ENCODE peak calls at places on chromosomes 13 and 19, in eight cellular contexts. W is foreskin keratinocyte; X is CD8-positive, alpha-beta memory T cell; N is adrenal gland; P is transverse colon; I is right lobe of liver; G is heart left ventricle; C is Karpas-422. H is an unnamed sample.

GRCh38 chr13:51764184-51765141 is 39.5 kb downstream of the DHRS12 start:
- DNase-seq in W (no peak), X (peak; percentile 37), N (no peak), P (peak; percentile 56), I (no peak), G (peak; percentile 72), C (no peak), H (peak; percentile 96)

GRCh38 chr19:39563408-39563807 is 23.4 kb upstream of the EID2 start:
- DNase-seq in W (no peak), X (no peak), N (no peak), P (no peak), I (no peak), G (no peak), C (no peak), H (no peak)

GRCh38 chr13:34926513-34926912 is 15.6 kb upstream of the NBEA start:
- DNase-seq in W (peak; percentile 7), X (no peak), N (no peak), P (no peak), I (no peak), G (no peak), C (peak; percentile 52), H (no peak)

GRCh38 chr13:26401069-26401468 is 147.1 kb downstream of the CDK8 start:
- DNase-seq in W (no peak), X (no peak), N (no peak), P (no peak), I (no peak), G (no peak), C (no peak), H (no peak)

GRCh38 chr13:72127031-72127430 is 260.0 kb upstream of the DACH1 start:
- DNase-seq in W (no peak), X (no peak), N (no peak), P (no peak), I (no peak), G (no peak), C (no peak), H (no peak)

GRCh38 chr19:6127716-6128335 is 7.6 kb upstream of the ACSBG2 start:
- DNase-seq in W (no peak), X (no peak), N (no peak), P (no peak), I (no peak), G (no peak), C (no peak), H (no peak)

GRCh38 chr19:6590458-6591319 is at the start of gene CD70:
- DNase-seq in W (no peak), X (peak; percentile 56), N (no peak), P (peak; percentile 29), I (no peak), G (no peak), C (peak; percentile 71), H (peak; percentile 65)

GRCh38 chr13:96967248-96967745 is 27.0 kb downstream of the OXGR1 start:
- DNase-seq in W (no peak), X (no peak), N (no peak), P (no peak), I (no peak), G (no peak), C (peak; percentile 73), H (no peak)

GRCh38 chr13:114111577-114111976 is 20.8 kb downstream of the RASA3 start:
- DNase-seq in W (no peak), X (no peak), N (no peak), P (peak; percentile 8), I (peak; percentile 19), G (no peak), C (no peak), H (peak; percentile 80)

GRCh38 chr13:105030851-105031250 is 1504.6 kb downstream of the EFNB2 start:
- DNase-seq in W (no peak), X (no peak), N (no peak), P (no peak), I (no peak), G (no peak), C (no peak), H (no peak)

GRCh38 chr13:112838038-112838965 is 130.7 kb upstream of the MCF2L start:
- DNase-seq in W (no peak), X (no peak), N (no peak), P (no peak), I (peak; percentile 38), G (no peak), C (no peak), H (peak; percentile 81)

GRCh38 chr19:28168557-28168956 is 1044.4 kb downstream of the UQCRFS1 start:
- DNase-seq in W (no peak), X (no peak), N (no peak), P (no peak), I (no peak), G (no peak), C (no peak), H (no peak)

GRCh38 chr19:31356587-31357314 is 7.5 kb upstream of the TSHZ3 start:
- DNase-seq in W (no peak), X (peak; percentile 42), N (peak; percentile 48), P (peak; percentile 24), I (no peak), G (no peak), C (no peak), H (peak; percentile 95)

GRCh38 chr13:32023698-32024097 is 7.9 kb upstream of the FRY start:
- DNase-seq in W (no peak), X (no peak), N (no peak), P (no peak), I (no peak), G (no peak), C (no peak), H (no peak)

GRCh38 chr19:8595651-8596050 is 14.9 kb downstream of the ADAMTS10 start:
- DNase-seq in W (no peak), X (no peak), N (no peak), P (no peak), I (no peak), G (no peak), C (no peak), H (no peak)
- H3K4me1 ChIP-seq in W (no peaks in the 10 kb centered on the region), X (peaks cover 16% of the 10 kb centered on the region), N (peaks cover 7% of the 10 kb centered on the region), P (peaks cover 7% of the 10 kb centered on the region), I (no peaks in the 10 kb centered on the region), G (peaks cover 23% of the 10 kb centered on the region), C (no peaks in the 10 kb centered on the region), H (peaks cover 8% of the 10 kb centered on the region)

GRCh38 chr19:40799558-40800338 is 757 bp downstream of the EGLN2 start:
- DNase-seq in W (no peak), X (peak; percentile 20), N (peak; percentile 61), P (no peak), I (peak; percentile 70), G (peak; percentile 86), C (peak; percentile 70), H (no peak)
- H3K4me1 ChIP-seq in W (peaks cover 16% of the 10 kb centered on the region), X (peaks cover 57% of the 10 kb centered on the region), N (peaks cover 58% of the 10 kb centered on the region), P (peaks cover 56% of the 10 kb centered on the region), I (no peaks in the 10 kb centered on the region), G (peaks cover 53% of the 10 kb centered on the region), C (peaks cover 62% of the 10 kb centered on the region), H (peaks cover 41% of the 10 kb centered on the region)

GRCh38 chr19:18866800-18867123 is 29.2 kb downstream of the CERS1 start:
- DNase-seq in W (no peak), X (no peak), N (no peak), P (no peak), I (no peak), G (no peak), C (no peak), H (no peak)

GRCh38 chr19:18869231-18869575 is 26.8 kb downstream of the CERS1 start:
- DNase-seq in W (no peak), X (no peak), N (no peak), P (no peak), I (peak; percentile 48), G (no peak), C (no peak), H (no peak)

GRCh38 chr19:18868380-18869230 is 27.4 kb downstream of the CERS1 start:
- DNase-seq in W (no peak), X (no peak), N (no peak), P (no peak), I (peak; percentile 49), G (no peak), C (no peak), H (no peak)

GRCh38 chr19:18867199-18867598 is 28.8 kb downstream of the CERS1 start:
- DNase-seq in W (no peak), X (no peak), N (no peak), P (no peak), I (no peak), G (no peak), C (no peak), H (no peak)

GRCh38 chr19:18867751-18868150 is 28.2 kb downstream of the CERS1 start:
- DNase-seq in W (no peak), X (no peak), N (no peak), P (no peak), I (peak; percentile 45), G (no peak), C (no peak), H (no peak)
- H3K4me1 ChIP-seq in W (no peaks in the 10 kb centered on the region), X (no peaks in the 10 kb centered on the region), N (peaks cover 5% of the 10 kb centered on the region), P (peaks cover 14% of the 10 kb centered on the region), I (no peaks in the 10 kb centered on the region), G (peaks cover 18% of the 10 kb centered on the region), C (no peaks in the 10 kb centered on the region), H (no peaks in the 10 kb centered on the region)

DNA sequence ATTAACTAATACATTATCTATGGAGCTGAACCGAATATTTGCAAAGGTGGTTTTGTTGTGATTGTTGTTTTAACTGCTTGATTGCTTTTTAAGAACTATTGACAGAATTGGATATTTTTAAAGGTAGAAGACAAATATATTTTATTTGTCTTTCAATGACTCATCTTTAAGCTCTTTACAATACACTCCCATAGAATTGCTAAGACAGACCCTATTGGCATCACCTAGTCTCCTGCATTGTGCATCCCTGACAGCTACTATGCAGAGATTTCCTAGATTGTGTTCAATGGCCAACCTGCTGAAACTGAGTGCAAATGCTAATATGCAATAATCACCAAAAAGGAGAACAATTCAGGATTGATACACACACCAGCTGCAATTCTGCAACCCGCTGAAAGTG is 19.7 kb upstream of the SCEL start:
- DNase-seq in W (no peak), X (no peak), N (no peak), P (no peak), I (no peak), G (no peak), C (no peak), H (no peak)
- H3K4me1 ChIP-seq in W (peaks cover 28% of the 10 kb centered on the region), X (no peaks in the 10 kb centered on the region), N (no peaks in the 10 kb centered on the region), P (no peaks in the 10 kb centered on the region), I (no peaks in the 10 kb centered on the region), G (no peaks in the 10 kb centered on the region), C (peaks cover 15% of the 10 kb centered on the region), H (peaks cover 6% of the 10 kb centered on the region)

GRCh38 chr19:16621165-16621800 is 6.7 kb downstream of the MED26 start:
- DNase-seq in W (no peak), X (no peak), N (no peak), P (no peak), I (no peak), G (no peak), C (no peak), H (peak; percentile 9)

GRCh38 chr19:16618248-16618647 is 9.8 kb downstream of the MED26 start:
- DNase-seq in W (no peak), X (no peak), N (no peak), P (no peak), I (no peak), G (no peak), C (peak; percentile 82), H (peak; percentile 35)

GRCh38 chr19:16620018-16620417 is 8.0 kb downstream of the MED26 start:
- DNase-seq in W (no peak), X (no peak), N (no peak), P (no peak), I (no peak), G (no peak), C (no peak), H (no peak)

GRCh38 chr19:16619456-16619855 is 8.5 kb downstream of the MED26 start:
- DNase-seq in W (no peak), X (no peak), N (peak; percentile 61), P (no peak), I (no peak), G (peak; percentile 37), C (no peak), H (peak; percentile 80)

GRCh38 chr19:16620584-16620983 is 7.4 kb downstream of the MED26 start:
- DNase-seq in W (no peak), X (no peak), N (no peak), P (no peak), I (no peak), G (no peak), C (no peak), H (no peak)
- H3K4me1 ChIP-seq in W (no peaks in the 10 kb centered on the region), X (peaks cover 47% of the 10 kb centered on the region), N (peaks cover 38% of the 10 kb centered on the region), P (peaks cover 13% of the 10 kb centered on the region), I (no peaks in the 10 kb centered on the region), G (peaks cover 67% of the 10 kb centered on the region), C (peaks cover 100% of the 10 kb centered on the region), H (peaks cover 8% of the 10 kb centered on the region)